ENCODE peak calls at places on chromosomes 1 and 21, in six cellular contexts. One of them, this sample, is unnamed.

GRCh38 chr1:67787746-67788145 is 45.5 kb downstream of the GNG12 start:
- DNase-seq in CD8-positive, alpha-beta T cell: no peak
- DNase-seq in uterus: no peak
- DNase-seq in GM04504: no peak
- DNase-seq in psoas muscle: no peak
- DNase-seq in NCI-H1092 treated with DMSO at 0.1 percent for 48 hours: no peak
- DNase-seq in this sample: no peak

GRCh38 chr21:28142692-28143091 is 850.0 kb downstream of the LTN1 start:
- DNase-seq in NCI-H1092 treated with DMSO at 0.1 percent for 48 hours: no peak
- DNase-seq in uterus: no peak
- DNase-seq in CD8-positive, alpha-beta T cell: no peak
- DNase-seq in GM04504: peak; percentile 51
- DNase-seq in psoas muscle: no peak
- DNase-seq in this sample: no peak

GRCh38 chr21:46656820-46657219 is 21.3 kb downstream of the PRMT2 start:
- DNase-seq in psoas muscle: no peak
- DNase-seq in uterus: no peak
- DNase-seq in CD8-positive, alpha-beta T cell: no peak
- DNase-seq in NCI-H1092 treated with DMSO at 0.1 percent for 48 hours: no peak
- DNase-seq in GM04504: no peak
- DNase-seq in this sample: no peak

GRCh38 chr1:243179714-243180113 is 75.4 kb downstream of the CEP170 start:
- DNase-seq in NCI-H1092 treated with DMSO at 0.1 percent for 48 hours: no peak
- DNase-seq in uterus: no peak
- DNase-seq in GM04504: no peak
- DNase-seq in psoas muscle: no peak
- DNase-seq in CD8-positive, alpha-beta T cell: no peak
- DNase-seq in this sample: no peak

GRCh38 chr1:69567847-69568434 is at the start of gene LRRC7:
- DNase-seq in CD8-positive, alpha-beta T cell: no peak
- DNase-seq in GM04504: no peak
- DNase-seq in NCI-H1092 treated with DMSO at 0.1 percent for 48 hours: peak; percentile 61
- DNase-seq in uterus: no peak
- DNase-seq in psoas muscle: no peak
- DNase-seq in this sample: no peak

GRCh38 chr1:40712405-40712944 is 21.0 kb downstream of the NFYC start:
- DNase-seq in uterus: no peak
- DNase-seq in CD8-positive, alpha-beta T cell: no peak
- DNase-seq in GM04504: no peak
- DNase-seq in psoas muscle: no peak
- DNase-seq in NCI-H1092 treated with DMSO at 0.1 percent for 48 hours: no peak
- DNase-seq in this sample: no peak

GRCh38 chr1:206962269-206962668 is 8.0 kb downstream of the FCAMR start:
- DNase-seq in CD8-positive, alpha-beta T cell: no peak
- DNase-seq in uterus: no peak
- DNase-seq in psoas muscle: no peak
- DNase-seq in NCI-H1092 treated with DMSO at 0.1 percent for 48 hours: no peak
- DNase-seq in GM04504: no peak
- DNase-seq in this sample: no peak

GRCh38 chr1:158329807-158330206 is 1.5 kb downstream of the CD1B start:
- DNase-seq in CD8-positive, alpha-beta T cell: no peak
- DNase-seq in psoas muscle: no peak
- DNase-seq in NCI-H1092 treated with DMSO at 0.1 percent for 48 hours: no peak
- DNase-seq in GM04504: no peak
- DNase-seq in uterus: no peak
- DNase-seq in this sample: no peak

GRCh38 chr1:151867785-151868403 is 14.4 kb upstream of the THEM5 start:
- DNase-seq in GM04504: peak; percentile 15
- DNase-seq in psoas muscle: no peak
- DNase-seq in CD8-positive, alpha-beta T cell: no peak
- DNase-seq in NCI-H1092 treated with DMSO at 0.1 percent for 48 hours: no peak
- DNase-seq in uterus: no peak
- DNase-seq in this sample: peak; percentile 36

GRCh38 chr1:34763142-34763781 is 3.7 kb downstream of the GJB4 start:
- DNase-seq in CD8-positive, alpha-beta T cell: no peak
- DNase-seq in NCI-H1092 treated with DMSO at 0.1 percent for 48 hours: no peak
- DNase-seq in psoas muscle: no peak
- DNase-seq in uterus: no peak
- DNase-seq in GM04504: no peak
- DNase-seq in this sample: no peak

GRCh38 chr1:117826551-117827078 is 102.8 kb downstream of the GDAP2 start:
- DNase-seq in CD8-positive, alpha-beta T cell: no peak
- DNase-seq in NCI-H1092 treated with DMSO at 0.1 percent for 48 hours: no peak
- DNase-seq in uterus: no peak
- DNase-seq in GM04504: peak; percentile 90
- DNase-seq in psoas muscle: peak; percentile 44
- DNase-seq in this sample: peak; percentile 65

GRCh38 chr1:209884665-209885117 is 53.3 kb upstream of the SYT14 start:
- DNase-seq in uterus: peak; percentile 64
- DNase-seq in psoas muscle: peak; percentile 59
- DNase-seq in NCI-H1092 treated with DMSO at 0.1 percent for 48 hours: no peak
- DNase-seq in CD8-positive, alpha-beta T cell: peak; percentile 7
- DNase-seq in GM04504: peak; percentile 96
- DNase-seq in this sample: no peak